ENCODE peak calls at places on chromosomes 12 and 14, in seven cellular contexts. U is A549, D is ovary, J is HCT116, A is mucosa of descending colon, Y is cardiac muscle cell, X is AG04450. S is an unnamed sample.

GRCh38 chr12:58169826-58170225 is 228.5 kb downstream of the ATP23 start:
- DNase-seq in U (no peak), X (no peak), A (no peak), J (no peak), D (no peak), Y (no peak), S (no peak)

GRCh38 chr14:33432407-33433023 is 493.8 kb downstream of the NPAS3 start:
- DNase-seq in D (no peak), A (no peak), Y (peak), X (no peak), U (peak), J (no peak), S (peak)

GRCh38 chr12:61521258-61521657 is 738.9 kb upstream of the USP15 start:
- DNase-seq in X (no peak), D (no peak), J (no peak), A (no peak), U (no peak), Y (no peak), S (no peak)

GRCh38 chr12:128761305-128761880 is 62.4 kb downstream of the SLC15A4 start:
- DNase-seq in J (no peak), Y (no peak), A (no peak), D (no peak), U (no peak), X (no peak), S (no peak)

GRCh38 chr12:101066489-101066888 is 143.5 kb downstream of the SLC5A8 start:
- DNase-seq in J (no peak), U (no peak), D (no peak), A (no peak), Y (no peak), X (no peak), S (no peak)

GRCh38 chr12:121154793-121155375 is 22.2 kb downstream of the P2RX7 start:
- DNase-seq in Y (no peak), U (no peak), X (no peak), A (no peak), D (no peak), J (no peak), S (no peak)

GRCh38 chr14:22839159-22839779 is 2.9 kb downstream of the MMP14 start:
- DNase-seq in J (no peak), A (no peak), D (no peak), Y (peak), U (no peak), X (no peak), S (peak)

GRCh38 chr12:105492591-105492990 is 162.1 kb downstream of the C12orf75 start:
- DNase-seq in J (no peak), A (no peak), X (no peak), U (no peak), Y (peak), D (no peak), S (no peak)

GRCh38 chr14:106309423-106309822 is 783.0 kb downstream of the TMEM121 start:
- DNase-seq in X (no peak), J (no peak), D (no peak), U (no peak), Y (no peak), A (no peak), S (no peak)
- H3K4me3 ChIP-seq in X (no peak), J (no peak), D (no peak), U (no peak), Y (no peak), A (no peak), S (no peak)

GRCh38 chr12:26195250-26195640 is at the start of gene SSPN:
- DNase-seq in U (no peak), A (peak), X (no peak), D (peak), J (no peak), Y (peak), S (peak)
- H3K4me3 ChIP-seq in U (peak), A (peak), X (peak), D (peak), J (no peak), Y (peak), S (peak)

DNA sequence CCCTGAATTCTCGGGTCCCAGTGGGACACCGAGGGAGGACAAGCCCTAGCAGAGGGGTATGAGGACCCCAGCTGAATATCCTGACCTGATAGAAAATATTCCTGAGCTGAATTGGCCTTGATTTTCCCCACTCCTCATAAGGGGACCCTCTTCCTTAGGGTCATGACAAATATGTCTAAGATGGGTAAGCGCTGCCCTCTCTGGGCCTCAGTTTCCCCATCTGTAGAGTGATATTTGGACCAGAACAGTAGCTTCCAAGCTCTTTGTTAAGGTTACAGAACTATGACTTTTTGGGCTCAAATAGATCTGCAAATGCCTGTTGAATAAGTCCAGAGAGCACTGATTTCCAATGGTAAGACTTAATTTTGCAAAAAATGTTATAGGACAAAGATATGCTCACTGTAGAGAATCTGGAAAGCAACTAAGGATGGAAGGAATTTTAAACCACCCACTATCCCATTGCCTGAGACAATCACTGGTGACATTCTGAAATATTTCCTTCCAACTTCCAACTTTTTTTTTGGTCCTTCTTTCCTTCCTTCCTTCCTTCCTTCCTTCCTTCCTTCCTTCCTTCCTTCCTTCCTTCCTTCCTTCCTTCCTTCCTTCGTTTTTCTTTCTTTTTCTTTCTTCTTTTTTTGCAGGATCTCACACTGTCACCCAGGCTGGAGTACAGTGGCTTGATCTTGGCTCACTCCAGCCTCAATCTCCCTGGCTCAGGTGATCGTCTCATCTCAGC is 32.0 kb downstream of the MYL2 start:
- DNase-seq in A (no peak), D (no peak), Y (no peak), J (no peak), X (no peak), U (no peak), S (no peak)
- H3K4me3 ChIP-seq in A (no peak), D (no peak), Y (no peak), J (peak), X (no peak), U (no peak), S (peak)

GRCh38 chr14:68774771-68775613 is 17.9 kb downstream of the ZFP36L1 start:
- DNase-seq in A (no peak), D (no peak), Y (no peak), X (no peak), U (no peak), J (no peak), S (no peak)

GRCh38 chr14:68779761-68780323 is 13.0 kb downstream of the ZFP36L1 start:
- DNase-seq in X (no peak), J (peak), D (no peak), A (no peak), Y (peak), U (no peak), S (no peak)

GRCh38 chr14:68775614-68776126 is 17.2 kb downstream of the ZFP36L1 start:
- DNase-seq in A (no peak), Y (no peak), X (no peak), D (no peak), J (no peak), U (no peak), S (peak)

GRCh38 chr14:68780358-68781160 is 12.3 kb downstream of the ZFP36L1 start:
- DNase-seq in U (no peak), Y (peak), A (peak), X (no peak), D (peak), J (no peak), S (peak)

GRCh38 chr14:68777644-68778043 is 15.2 kb downstream of the ZFP36L1 start:
- DNase-seq in Y (no peak), A (no peak), J (no peak), U (no peak), X (no peak), D (no peak), S (no peak)
- H3K4me3 ChIP-seq in Y (no peak), A (no peak), J (no peak), U (no peak), X (no peak), D (no peak), S (no peak)

DNA sequence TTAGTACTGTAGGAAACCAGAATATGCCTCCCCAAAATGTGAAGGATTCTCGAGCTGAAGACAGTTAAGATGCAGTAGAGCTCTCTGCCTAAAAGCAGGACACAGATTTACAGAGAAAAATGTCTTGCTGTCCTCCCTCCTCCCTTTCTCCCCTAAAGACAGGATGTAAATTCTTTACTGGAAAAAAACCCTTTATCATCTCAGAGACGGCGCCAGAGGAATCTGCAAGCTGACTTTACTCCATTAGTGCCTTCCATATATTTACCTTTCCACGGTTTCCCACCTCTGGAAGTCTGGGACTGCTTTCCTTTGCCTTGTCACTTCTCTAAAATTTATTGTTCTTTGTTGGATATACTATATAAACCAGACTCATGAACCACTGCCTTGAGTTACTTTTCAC is 99.7 kb downstream of the RAD51B start:
- DNase-seq in D (no peak), Y (peak), X (no peak), U (no peak), A (no peak), J (no peak), S (no peak)
- H3K4me3 ChIP-seq in D (no peak), Y (no peak), X (no peak), U (no peak), A (no peak), J (no peak), S (no peak)

GRCh38 chr14:69259531-69260245 is at the start of gene GALNT16:
- DNase-seq in J (no peak), U (peak), A (peak), D (peak), X (no peak), Y (peak), S (no peak)
- H3K4me3 ChIP-seq in J (no peak), U (peak), A (no peak), D (peak), X (peak), Y (peak), S (peak)

GRCh38 chr14:50794063-50794645 is 36.8 kb downstream of the NIN start:
- DNase-seq in X (no peak), J (no peak), A (no peak), U (no peak), Y (no peak), D (no peak), S (no peak)

GRCh38 chr14:50790568-50790967 is 40.4 kb downstream of the NIN start:
- DNase-seq in U (no peak), A (no peak), J (no peak), Y (peak), D (no peak), X (no peak), S (no peak)

GRCh38 chr14:50792058-50792477 is 38.9 kb downstream of the NIN start:
- DNase-seq in D (no peak), U (no peak), A (no peak), Y (peak), X (no peak), J (no peak), S (peak)

GRCh38 chr14:50792634-50793068 is 38.3 kb downstream of the NIN start:
- DNase-seq in D (no peak), A (no peak), Y (no peak), X (no peak), J (no peak), U (no peak), S (no peak)

DNA sequence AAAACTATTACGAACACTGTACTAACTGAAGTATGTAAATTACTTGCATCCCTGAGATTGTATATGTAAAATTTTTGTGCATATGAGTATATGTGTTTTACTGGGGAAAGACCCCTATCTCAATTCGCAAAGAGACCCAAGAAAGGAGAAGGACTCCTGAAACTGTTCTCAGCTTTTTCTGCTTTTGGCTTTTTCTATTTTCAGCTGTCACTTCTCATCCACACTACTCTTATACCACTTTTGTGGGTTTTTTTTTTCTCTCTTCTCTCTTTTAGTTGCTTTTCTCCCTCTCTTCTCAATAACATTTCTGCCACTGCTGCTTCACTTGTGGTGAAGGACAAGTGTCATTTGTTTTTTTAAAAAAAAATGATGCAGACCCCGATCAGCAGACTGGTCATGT is 39.8 kb downstream of the NIN start:
- DNase-seq in D (no peak), X (no peak), Y (no peak), J (no peak), A (no peak), U (no peak), S (no peak)
- H3K4me3 ChIP-seq in D (no peak), X (no peak), Y (no peak), J (no peak), A (no peak), U (no peak), S (no peak)

DNA sequence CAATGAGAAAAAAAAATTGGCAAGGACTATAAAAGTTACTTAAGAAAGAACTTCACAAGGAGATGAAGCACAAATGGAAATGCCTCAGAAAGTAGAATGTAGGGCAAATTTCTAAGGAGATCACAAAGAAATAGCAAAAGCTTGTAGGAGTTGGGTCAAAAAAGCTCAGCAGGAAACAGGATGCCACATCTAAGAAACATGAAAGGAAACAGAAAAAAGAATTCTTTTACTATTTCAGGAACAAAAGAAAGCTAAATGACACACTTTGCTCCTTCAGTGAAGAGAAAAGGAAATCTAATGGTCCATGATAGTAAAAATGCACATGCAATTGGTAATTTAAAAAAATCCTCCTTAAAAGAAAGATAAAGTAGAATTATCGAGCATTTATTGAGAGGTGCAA is 452.1 kb upstream of the GARIN6 start:
- DNase-seq in D (no peak), A (no peak), X (no peak), Y (no peak), U (no peak), J (no peak), S (no peak)
- H3K4me3 ChIP-seq in D (no peak), A (no peak), X (no peak), Y (no peak), U (no peak), J (no peak), S (no peak)

GRCh38 chr14:57559561-57559960 is 65.9 kb upstream of the CCDC198 start:
- DNase-seq in U (no peak), A (no peak), Y (no peak), D (no peak), J (no peak), X (no peak), S (no peak)

DNA sequence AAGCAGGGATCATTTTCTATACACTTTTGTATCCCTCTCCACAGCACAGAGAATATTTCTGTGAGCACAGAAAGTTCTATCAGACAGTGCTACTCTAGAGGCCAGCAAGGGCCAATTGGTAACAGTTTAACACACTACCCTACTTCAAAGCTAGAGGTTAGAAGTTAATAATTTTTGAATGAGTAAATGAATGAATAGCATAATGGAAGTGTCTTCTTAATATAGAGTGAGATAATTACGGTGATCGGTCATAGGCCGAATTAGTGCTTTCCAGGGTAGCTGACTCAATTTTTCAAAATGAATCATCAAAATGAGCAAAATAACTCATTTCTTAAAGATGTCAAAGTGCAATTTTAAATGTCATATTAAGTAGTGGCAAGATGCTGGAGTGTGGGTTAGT is 67.0 kb upstream of the CCDC198 start:
- DNase-seq in X (no peak), Y (no peak), U (no peak), A (no peak), J (no peak), D (no peak), S (no peak)
- H3K4me3 ChIP-seq in X (no peak), Y (no peak), U (no peak), A (no peak), J (no peak), D (no peak), S (no peak)

S was measured in Peyer's patch.